ENCODE peak calls at places on chromosomes 2 and 18, in ten cellular contexts. U, X, V, P, Y, O, J, F, G and M are unnamed samples.

GRCh38 chr2:26658691-26659346 is 17.7 kb upstream of the CIB4 start:
- DNase-seq in F (no peak), O (no peak), G (no peak), Y (no peak), X (no peak), P (no peak), V (no peak), U (no peak), J (no peak), M (no peak)

GRCh38 chr18:46212398-46212797 is 108.2 kb downstream of the HAUS1 start:
- DNase-seq in O (no peak), F (no peak), V (no peak), U (no peak), G (no peak), Y (no peak), P (no peak), X (no peak), J (no peak), M (no peak)

GRCh38 chr18:64993695-64994094 is 757.1 kb upstream of the CDH7 start:
- DNase-seq in V (peak), X (peak), U (no peak), F (peak), J (no peak), Y (no peak), P (no peak), G (no peak), O (no peak), M (no peak)

GRCh38 chr2:57906152-57906732 is 140.4 kb upstream of the VRK2 start:
- DNase-seq in O (no peak), F (peak), P (peak), J (no peak), Y (peak), G (peak), U (no peak), V (peak), X (peak), M (no peak)

GRCh38 chr2:235665656-235666239 is 171.9 kb downstream of the AGAP1 start:
- DNase-seq in U (no peak), G (no peak), Y (no peak), V (peak), J (no peak), X (peak), F (no peak), O (no peak), P (no peak), M (no peak)

GRCh38 chr2:186641807-186642321 is 52.0 kb upstream of the FAM171B start:
- DNase-seq in O (no peak), J (no peak), F (peak), G (peak), Y (peak), X (peak), V (peak), U (no peak), P (peak), M (peak)

GRCh38 chr2:150679456-150680120 is 192.1 kb upstream of the RND3 start:
- DNase-seq in V (no peak), O (no peak), U (no peak), G (no peak), P (no peak), J (no peak), Y (no peak), F (no peak), X (no peak), M (no peak)

GRCh38 chr2:44342854-44343253 is 18.4 kb downstream of the PREPL start:
- DNase-seq in U (no peak), G (no peak), J (no peak), V (peak), X (peak), Y (peak), F (no peak), P (no peak), O (no peak), M (no peak)

GRCh38 chr2:84925724-84926376 is 20.4 kb downstream of the TMSB10 start:
- DNase-seq in Y (peak), V (peak), J (peak), P (peak), U (peak), X (peak), O (peak), F (peak), G (peak), M (peak)

GRCh38 chr2:128305555-128306080 is 13.1 kb downstream of the HS6ST1 start:
- DNase-seq in Y (peak), X (no peak), G (peak), J (no peak), V (peak), F (no peak), O (peak), U (no peak), P (no peak), M (no peak)

GRCh38 chr2:61536086-61536722 is 2.0 kb downstream of the XPO1 start:
- DNase-seq in G (no peak), O (peak), Y (no peak), J (no peak), X (peak), P (no peak), F (no peak), V (peak), U (no peak), M (peak)

GRCh38 chr18:78393463-78393862 is 586.2 kb upstream of the SALL3 start:
- DNase-seq in P (no peak), F (no peak), V (no peak), O (no peak), U (no peak), X (no peak), J (no peak), G (no peak), Y (no peak), M (no peak)

GRCh38 chr2:17995594-17995993 is 117.1 kb downstream of the KCNS3 start:
- DNase-seq in P (no peak), O (no peak), Y (no peak), V (no peak), U (no peak), F (no peak), G (no peak), J (no peak), X (no peak), M (no peak)

GRCh38 chr18:8794133-8794986 is 89.0 kb downstream of the MTCL1 start:
- DNase-seq in F (peak), X (no peak), J (no peak), V (no peak), P (no peak), Y (peak), O (no peak), G (no peak), U (no peak), M (no peak)

GRCh38 chr2:100292022-100292580 is 30.2 kb downstream of the LONRF2 start:
- DNase-seq in Y (peak), U (peak), O (no peak), X (peak), F (peak), J (no peak), G (no peak), P (no peak), V (peak), M (peak)